ENCODE peak calls at places on chromosomes 3 and 15, in ten cellular contexts. L is BJ, Z is choroid plexus epithelial cell, X is OCI-LY7, U is colonic mucosa, E is LNCaP clone FGC, A is PC-9, J is osteocyte, K is astrocyte of the spinal cord, I is heart left ventricle. O is an unnamed sample.

GRCh38 chr3:149566296-149566945 is 91.4 kb downstream of the WWTR1 start:
- DNase-seq in U (no peak), J (no peak), E (no peak), X (no peak), I (no peak), L (no peak), K (no peak), A (no peak), Z (peak; percentile 58), O (no peak)

GRCh38 chr15:60614862-60615771 is 136.2 kb upstream of the ICE2 start:
- DNase-seq in E (peak; percentile 97), A (peak; percentile 78), L (no peak), K (no peak), X (no peak), J (no peak), U (peak; percentile 28), Z (no peak), I (no peak), O (no peak)

GRCh38 chr3:169558371-169558770 is 105.1 kb downstream of the MECOM start:
- DNase-seq in J (no peak), I (no peak), L (no peak), K (no peak), U (no peak), Z (no peak), X (no peak), E (no peak), A (peak; percentile 21), O (no peak)

GRCh38 chr3:171525437-171525836 is 65.2 kb upstream of the TNIK start:
- DNase-seq in U (no peak), A (no peak), X (no peak), J (no peak), I (no peak), L (no peak), K (no peak), E (no peak), Z (no peak), O (no peak)

GRCh38 chr3:100062665-100063064 is 51.6 kb downstream of the FILIP1L start:
- DNase-seq in U (no peak), X (no peak), E (no peak), L (no peak), A (no peak), J (no peak), Z (no peak), K (no peak), I (no peak), O (no peak)

GRCh38 chr15:52139599-52140462 is 27.3 kb upstream of the BCL2L10 start:
- DNase-seq in E (peak; percentile 30), A (no peak), X (peak; percentile 70), U (peak; percentile 86), L (no peak), K (peak; percentile 73), J (no peak), I (peak; percentile 66), Z (peak; percentile 81), O (peak; percentile 86)

GRCh38 chr15:101062471-101063171 is 143.5 kb downstream of the LRRK1 start:
- DNase-seq in I (peak; percentile 2), J (peak; percentile 51), A (no peak), K (no peak), E (no peak), Z (no peak), L (no peak), X (peak; percentile 88), U (no peak), O (peak; percentile 53)

GRCh38 chr15:88623061-88623460 is 1.9 kb downstream of the AEN start:
- DNase-seq in A (peak; percentile 71), K (peak; percentile 74), J (no peak), L (peak; percentile 45), Z (peak; percentile 62), X (no peak), I (no peak), U (no peak), E (no peak), O (no peak)

GRCh38 chr15:73517566-73517965 is 74.6 kb downstream of the REC114 start:
- DNase-seq in A (no peak), L (no peak), Z (no peak), K (no peak), I (peak; percentile 58), U (no peak), J (no peak), E (no peak), X (no peak), O (no peak)

GRCh38 chr15:94230436-94230885 is 900 bp upstream of the MCTP2 start:
- DNase-seq in U (no peak), X (no peak), L (no peak), K (no peak), A (peak; percentile 35), J (no peak), E (no peak), I (no peak), Z (no peak), O (no peak)

GRCh38 chr15:79721256-79721655 is 175.6 kb downstream of the MTHFS start:
- DNase-seq in E (no peak), J (no peak), K (no peak), X (no peak), A (no peak), U (no peak), L (no peak), I (no peak), Z (no peak), O (no peak)

GRCh38 chr3:31704651-31705179 is 172.0 kb downstream of the STT3B start:
- DNase-seq in L (peak; percentile 75), J (peak; percentile 65), K (peak; percentile 46), E (peak; percentile 53), A (peak; percentile 59), Z (peak; percentile 44), I (no peak), U (peak; percentile 73), X (no peak), O (no peak)

GRCh38 chr3:42552830-42553229 is 28.9 kb downstream of the SEC22C start:
- DNase-seq in A (no peak), J (no peak), I (no peak), K (no peak), X (no peak), L (no peak), E (no peak), Z (peak; percentile 15), U (no peak), O (no peak)

GRCh38 chr3:42546691-42547213 is 35.0 kb downstream of the SEC22C start:
- DNase-seq in L (no peak), K (no peak), I (no peak), A (no peak), X (no peak), J (no peak), E (no peak), Z (no peak), U (no peak), O (no peak)

GRCh38 chr3:42545284-42545900 is 36.4 kb downstream of the SEC22C start:
- DNase-seq in X (no peak), E (no peak), K (no peak), U (no peak), L (no peak), Z (no peak), I (no peak), J (no peak), A (no peak), O (no peak)

GRCh38 chr3:42547401-42547945 is 34.3 kb downstream of the SEC22C start:
- DNase-seq in I (peak; percentile 68), K (peak; percentile 55), U (peak; percentile 72), X (peak; percentile 58), Z (peak; percentile 72), L (peak; percentile 4), A (no peak), J (no peak), E (no peak), O (peak; percentile 75)

GRCh38 chr3:42549131-42549530 is 32.6 kb downstream of the SEC22C start:
- DNase-seq in X (no peak), J (no peak), I (no peak), A (no peak), L (no peak), E (no peak), K (no peak), U (no peak), Z (no peak), O (no peak)
- TF ChIP-seq CTCF in X (no peak), J (no peak), I (no peak), A (no peak), L (no peak), E (no peak), K (no peak), U (no peak), Z (no peak), O (no peak)

DNA sequence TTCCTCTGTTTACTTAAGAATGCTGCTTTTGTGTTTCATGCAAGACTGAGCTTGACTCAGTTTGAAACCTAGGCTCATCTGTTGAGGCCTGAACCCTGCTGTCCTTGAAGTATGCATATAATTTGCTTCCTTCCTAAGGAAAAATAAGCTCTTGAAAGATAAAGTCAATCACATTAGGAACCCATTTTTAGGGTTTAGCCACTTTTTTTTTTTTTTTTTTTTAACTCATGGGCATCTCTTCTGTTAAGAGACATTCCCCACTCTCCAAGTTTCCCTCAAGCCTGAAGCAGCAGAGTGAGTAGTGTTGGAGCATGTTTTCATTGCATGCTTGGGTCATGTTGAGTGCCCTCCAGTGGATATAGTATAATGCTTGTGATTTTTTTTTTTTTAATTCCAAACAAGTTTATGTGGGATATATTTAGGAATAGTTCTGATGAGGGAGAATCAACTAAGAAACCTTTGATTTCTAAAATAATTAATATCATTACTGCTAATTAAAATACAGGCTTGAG is 3.6 kb downstream of the CTNNB1 start:
- DNase-seq in I (no peak), A (peak; percentile 47), K (peak; percentile 73), X (peak; percentile 17), J (no peak), Z (peak; percentile 69), U (no peak), L (no peak), E (no peak), O (no peak)
- TF ChIP-seq CTCF in I (peak; percentile 54), A (peak; percentile 33), K (peak; percentile 46), X (peak; percentile 76), J (peak; percentile 55), Z (peak; percentile 26), U (peak; percentile 19), L (peak; percentile 48), E (peak; percentile 45), O (peak; percentile 2)

DNA sequence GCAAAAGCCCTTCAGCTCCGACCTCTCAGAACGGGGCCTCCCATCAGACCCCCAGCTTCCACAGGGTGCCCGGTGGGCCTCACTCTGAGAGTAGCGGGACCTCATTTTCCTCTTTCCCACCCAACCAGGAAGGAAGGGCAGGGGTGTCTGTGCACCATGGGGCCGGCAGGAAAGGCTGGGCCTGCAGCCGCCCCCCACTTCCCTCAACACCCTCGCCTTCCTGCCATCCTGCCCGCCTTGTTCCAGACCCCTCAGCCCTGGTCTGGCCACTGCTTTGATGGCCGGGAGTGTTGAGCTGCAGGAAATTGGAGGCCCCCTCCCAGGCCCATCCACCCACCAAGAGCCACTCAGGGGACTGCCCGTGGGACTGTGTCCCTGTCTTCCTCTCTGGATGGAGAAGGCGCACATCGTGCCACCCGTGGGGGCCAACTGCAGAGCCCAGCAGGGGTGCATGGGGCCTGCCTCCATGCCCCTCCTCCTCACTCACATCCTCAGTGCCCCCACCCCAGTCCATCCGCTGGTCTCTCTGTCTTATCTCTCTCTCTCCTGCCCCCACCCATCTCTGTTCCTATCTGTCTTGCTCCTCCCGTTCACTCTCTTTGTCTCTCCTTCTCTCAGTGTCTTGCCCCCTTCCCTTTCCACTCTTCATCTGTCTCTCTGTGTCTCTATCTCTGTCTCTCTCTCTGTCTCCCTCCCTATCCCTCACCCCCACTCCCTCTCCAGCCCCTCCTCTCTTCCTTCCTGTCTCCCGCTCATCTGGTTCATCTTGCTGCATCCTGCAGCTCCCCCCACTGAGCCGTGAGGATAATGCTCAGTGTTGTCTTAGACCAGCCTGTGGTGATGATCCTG is 1.8 kb upstream of the PLXND1 start:
- DNase-seq in I (no peak), L (no peak), K (peak; percentile 69), X (peak; percentile 58), A (no peak), Z (peak; percentile 78), E (no peak), J (no peak), U (no peak), O (no peak)
- TF ChIP-seq CTCF in I (peak; percentile 24), L (peak; percentile 28), K (peak; percentile 34), X (peak; percentile 68), A (no peak), Z (peak; percentile 52), E (no peak), J (peak; percentile 56), U (no peak), O (peak; percentile 3)

GRCh38 chr3:12624056-12624455 is 39.9 kb downstream of the RAF1 start:
- DNase-seq in U (no peak), J (no peak), K (no peak), X (no peak), A (no peak), I (no peak), L (no peak), Z (no peak), E (no peak), O (no peak)
- TF ChIP-seq CTCF in U (no peak), J (no peak), K (no peak), X (no peak), A (no peak), I (no peak), L (no peak), Z (no peak), E (no peak), O (no peak)

O was measured in GM10248.